ENCODE peak calls at places on chromosomes 7 and 10, in six cellular contexts. F is Right ventricle myocardium inferior; O is activated naive CD8-positive, alpha-beta T cell treated with anti-CD3 and anti-CD28 coated beads, Interleukin-2, amount 50 U/mL, for 24 hours; W is activated T-cell treated with anti-CD3 and anti-CD28 coated beads for 1 hour; L is endodermal cell; Y is GOT3. K is an unnamed sample.

GRCh38 chr7:44466300-44467216 is 23.9 kb downstream of the NUDCD3 start:
- DNase-seq in F (no peak), O (peak; percentile 25), W (no peak), L (no peak), Y (no peak), K (no peak)

GRCh38 chr10:124680675-124681074 is 63.5 kb downstream of the FAM53B start:
- DNase-seq in F (peak; percentile 86), O (no peak), W (no peak), L (no peak), Y (no peak), K (no peak)

GRCh38 chr10:121088524-121088923 is 237.4 kb downstream of the WDR11 start:
- DNase-seq in F (no peak), O (no peak), W (no peak), L (peak; percentile 86), Y (no peak), K (no peak)

GRCh38 chr7:158252081-158252836 is 335.4 kb downstream of the PTPRN2 start:
- DNase-seq in F (no peak), O (no peak), W (no peak), L (peak; percentile 24), Y (no peak), K (no peak)

GRCh38 chr10:101188942-101189341 is 40.3 kb downstream of the LBX1 start:
- DNase-seq in F (no peak), O (no peak), W (no peak), L (no peak), Y (no peak), K (no peak)

GRCh38 chr10:117545141-117546019 is 2.8 kb downstream of the EMX2 start:
- DNase-seq in F (peak; percentile 45), O (no peak), W (no peak), L (peak; percentile 82), Y (no peak), K (no peak)

GRCh38 chr7:77685219-77685618 is 11.0 kb upstream of the RSBN1L start:
- DNase-seq in F (no peak), O (no peak), W (no peak), L (peak; percentile 56), Y (no peak), K (no peak)

GRCh38 chr7:128843938-128844621 is 13.9 kb downstream of the FLNC start:
- DNase-seq in F (peak; percentile 60), O (no peak), W (no peak), L (no peak), Y (no peak), K (no peak)

GRCh38 chr10:78524941-78525340 is 491.3 kb downstream of the RPS24 start:
- DNase-seq in F (no peak), O (no peak), W (no peak), L (no peak), Y (no peak), K (no peak)

GRCh38 chr10:46310143-46310514 is 23.3 kb downstream of the ANTXRL start:
- DNase-seq in F (no peak), O (no peak), W (no peak), L (no peak), Y (no peak), K (no peak)

K was measured in erythroblast.